ENCODE peak calls at places on chromosomes 6 and 20, in nine cellular contexts. One of them, this sample, is unnamed. For H3K4me1, the result is how much of the 10 kb centered on the place peaks cover.

GRCh38 chr20:9220874-9221547 is 152.1 kb downstream of the PLCB4 start:
- DNase-seq in right lobe of liver: no peak
- DNase-seq in prostate gland: no peak
- DNase-seq in upper lobe of right lung: no peak
- DNase-seq in cardiac muscle cell: peak
- DNase-seq in ovary: no peak
- DNase-seq in K562: no peak
- DNase-seq in A549: no peak
- DNase-seq in fibroblast of lung: peak
- DNase-seq in this sample: no peak

GRCh38 chr6:108697646-108698161 is 137.0 kb downstream of the FOXO3 start:
- DNase-seq in ovary: no peak
- DNase-seq in fibroblast of lung: no peak
- DNase-seq in upper lobe of right lung: no peak
- DNase-seq in prostate gland: no peak
- DNase-seq in A549: no peak
- DNase-seq in cardiac muscle cell: no peak
- DNase-seq in right lobe of liver: no peak
- DNase-seq in K562: no peak
- DNase-seq in this sample: no peak

GRCh38 chr6:28807682-28808280 is 116.0 kb downstream of the TRIM27 start:
- DNase-seq in upper lobe of right lung: no peak
- DNase-seq in A549: peak
- DNase-seq in K562: peak
- DNase-seq in prostate gland: no peak
- DNase-seq in right lobe of liver: no peak
- DNase-seq in fibroblast of lung: peak
- DNase-seq in cardiac muscle cell: no peak
- DNase-seq in ovary: no peak
- DNase-seq in this sample: peak

GRCh38 chr6:149484733-149485700 is at the start of gene ZC3H12D:
- DNase-seq in K562: no peak
- DNase-seq in prostate gland: no peak
- DNase-seq in ovary: no peak
- DNase-seq in A549: peak
- DNase-seq in upper lobe of right lung: peak
- DNase-seq in right lobe of liver: peak
- DNase-seq in cardiac muscle cell: no peak
- DNase-seq in fibroblast of lung: peak
- DNase-seq in this sample: peak

GRCh38 chr20:61281286-61281795 is 29.3 kb downstream of the CDH4 start:
- DNase-seq in K562: no peak
- DNase-seq in A549: no peak
- DNase-seq in ovary: no peak
- DNase-seq in fibroblast of lung: no peak
- DNase-seq in right lobe of liver: no peak
- DNase-seq in prostate gland: no peak
- DNase-seq in upper lobe of right lung: no peak
- DNase-seq in cardiac muscle cell: no peak
- DNase-seq in this sample: no peak

GRCh38 chr20:2822073-2822472 is 5.9 kb downstream of the TMEM239 start:
- DNase-seq in right lobe of liver: no peak
- DNase-seq in K562: peak
- DNase-seq in fibroblast of lung: peak
- DNase-seq in A549: no peak
- DNase-seq in cardiac muscle cell: no peak
- DNase-seq in ovary: peak
- DNase-seq in upper lobe of right lung: no peak
- DNase-seq in prostate gland: no peak
- DNase-seq in this sample: no peak

GRCh38 chr6:36912583-36912982 is 26.8 kb downstream of the C6orf89 start:
- DNase-seq in cardiac muscle cell: no peak
- DNase-seq in right lobe of liver: no peak
- DNase-seq in fibroblast of lung: peak
- DNase-seq in prostate gland: peak
- DNase-seq in upper lobe of right lung: no peak
- DNase-seq in K562: no peak
- DNase-seq in A549: no peak
- DNase-seq in ovary: no peak
- DNase-seq in this sample: peak

GRCh38 chr6:75213112-75213511 is 7.3 kb upstream of the COL12A1 start:
- DNase-seq in fibroblast of lung: peak
- DNase-seq in K562: no peak
- DNase-seq in ovary: no peak
- DNase-seq in A549: no peak
- DNase-seq in right lobe of liver: no peak
- DNase-seq in prostate gland: no peak
- DNase-seq in cardiac muscle cell: no peak
- DNase-seq in upper lobe of right lung: no peak
- DNase-seq in this sample: no peak

GRCh38 chr20:5608448-5609161 is 141.6 kb upstream of the SHLD1 start:
- DNase-seq in right lobe of liver: no peak
- DNase-seq in K562: no peak
- DNase-seq in fibroblast of lung: peak
- DNase-seq in upper lobe of right lung: no peak
- DNase-seq in ovary: no peak
- DNase-seq in prostate gland: no peak
- DNase-seq in A549: peak
- DNase-seq in cardiac muscle cell: no peak
- DNase-seq in this sample: no peak

GRCh38 chr6:168540713-168541291 is 99.8 kb downstream of the SMOC2 start:
- DNase-seq in prostate gland: no peak
- DNase-seq in fibroblast of lung: no peak
- DNase-seq in right lobe of liver: no peak
- DNase-seq in ovary: no peak
- DNase-seq in cardiac muscle cell: no peak
- DNase-seq in A549: no peak
- DNase-seq in upper lobe of right lung: no peak
- DNase-seq in K562: no peak
- DNase-seq in this sample: no peak

GRCh38 chr20:16246870-16247269 is 326.4 kb downstream of the KIF16B start:
- DNase-seq in K562: no peak
- DNase-seq in upper lobe of right lung: no peak
- DNase-seq in prostate gland: no peak
- DNase-seq in A549: no peak
- DNase-seq in right lobe of liver: no peak
- DNase-seq in ovary: no peak
- DNase-seq in fibroblast of lung: no peak
- DNase-seq in cardiac muscle cell: no peak
- DNase-seq in this sample: no peak

GRCh38 chr6:157244175-157244574 is 79.1 kb downstream of the TMEM242 start:
- DNase-seq in cardiac muscle cell: no peak
- DNase-seq in right lobe of liver: no peak
- DNase-seq in K562: no peak
- DNase-seq in ovary: no peak
- DNase-seq in A549: no peak
- DNase-seq in upper lobe of right lung: no peak
- DNase-seq in fibroblast of lung: peak
- DNase-seq in prostate gland: no peak
- DNase-seq in this sample: no peak

GRCh38 chr6:26175428-26176181 is 88.4 kb downstream of the HFE start:
- DNase-seq in prostate gland: no peak
- DNase-seq in ovary: no peak
- DNase-seq in upper lobe of right lung: no peak
- DNase-seq in fibroblast of lung: peak
- DNase-seq in cardiac muscle cell: peak
- DNase-seq in right lobe of liver: no peak
- DNase-seq in K562: peak
- DNase-seq in A549: peak
- DNase-seq in this sample: no peak

GRCh38 chr20:219290-220115 is 7.6 kb upstream of the DEFB129 start:
- DNase-seq in fibroblast of lung: peak
- DNase-seq in right lobe of liver: no peak
- DNase-seq in A549: peak
- DNase-seq in prostate gland: no peak
- DNase-seq in ovary: no peak
- DNase-seq in K562: no peak
- DNase-seq in cardiac muscle cell: peak
- DNase-seq in upper lobe of right lung: no peak
- DNase-seq in this sample: no peak

GRCh38 chr6:135243871-135244796 is 63.0 kb downstream of the MYB start:
- DNase-seq in prostate gland: no peak
- DNase-seq in K562: no peak
- DNase-seq in A549: no peak
- DNase-seq in cardiac muscle cell: no peak
- DNase-seq in ovary: no peak
- DNase-seq in right lobe of liver: no peak
- DNase-seq in fibroblast of lung: peak
- DNase-seq in upper lobe of right lung: no peak
- DNase-seq in this sample: peak

GRCh38 chr20:45951925-45952834 is 17.7 kb downstream of the PCIF1 start:
- DNase-seq in A549: no peak
- DNase-seq in upper lobe of right lung: no peak
- DNase-seq in ovary: no peak
- DNase-seq in cardiac muscle cell: no peak
- DNase-seq in K562: no peak
- DNase-seq in prostate gland: no peak
- DNase-seq in right lobe of liver: no peak
- DNase-seq in fibroblast of lung: no peak
- DNase-seq in this sample: no peak

GRCh38 chr20:16761305-16761829 is 13.2 kb downstream of the OTOR start:
- DNase-seq in A549: peak
- DNase-seq in prostate gland: peak
- DNase-seq in ovary: peak
- DNase-seq in right lobe of liver: no peak
- DNase-seq in upper lobe of right lung: no peak
- DNase-seq in cardiac muscle cell: peak
- DNase-seq in K562: peak
- DNase-seq in fibroblast of lung: peak
- DNase-seq in this sample: peak

GRCh38 chr6:143583542-143584330 is 72.2 kb upstream of the FUCA2 start:
- DNase-seq in A549: no peak
- DNase-seq in right lobe of liver: no peak
- DNase-seq in upper lobe of right lung: no peak
- DNase-seq in K562: no peak
- DNase-seq in fibroblast of lung: peak
- DNase-seq in prostate gland: no peak
- DNase-seq in ovary: no peak
- DNase-seq in cardiac muscle cell: no peak
- DNase-seq in this sample: no peak

GRCh38 chr6:143034689-143035334 is 25.9 kb upstream of the AIG1 start:
- DNase-seq in A549: no peak
- DNase-seq in K562: no peak
- DNase-seq in ovary: no peak
- DNase-seq in prostate gland: no peak
- DNase-seq in cardiac muscle cell: no peak
- DNase-seq in right lobe of liver: no peak
- DNase-seq in fibroblast of lung: no peak
- DNase-seq in upper lobe of right lung: peak
- DNase-seq in this sample: peak

DNA sequence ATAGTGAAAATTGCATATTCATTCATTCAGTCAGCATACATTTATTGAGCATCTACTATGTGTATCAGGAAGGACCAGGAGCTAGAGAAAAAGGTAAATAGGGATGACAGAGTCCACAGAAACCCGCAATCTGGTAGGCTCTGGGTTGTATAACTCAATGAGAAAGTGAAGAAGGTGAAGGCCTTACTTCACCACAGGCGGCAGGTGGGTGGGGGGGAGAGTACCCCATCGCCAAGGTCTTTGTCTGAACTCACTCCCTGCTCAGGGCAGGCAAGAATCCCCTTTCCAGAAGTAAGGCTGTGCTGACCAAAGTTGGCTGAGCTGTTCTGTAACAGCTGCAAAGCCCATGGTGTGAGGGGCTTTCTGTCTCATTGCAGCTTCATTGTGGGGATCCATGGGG is 81.3 kb downstream of the CDH26 start:
- DNase-seq in cardiac muscle cell: no peak
- DNase-seq in prostate gland: no peak
- DNase-seq in ovary: no peak
- DNase-seq in fibroblast of lung: no peak
- DNase-seq in upper lobe of right lung: no peak
- DNase-seq in A549: no peak
- DNase-seq in right lobe of liver: no peak
- DNase-seq in K562: no peak
- DNase-seq in this sample: no peak
- H3K4me1 ChIP-seq in cardiac muscle cell: under half
- H3K4me1 ChIP-seq in prostate gland: under half
- H3K4me1 ChIP-seq in ovary: under half
- H3K4me1 ChIP-seq in fibroblast of lung: under half
- H3K4me1 ChIP-seq in upper lobe of right lung: under half
- H3K4me1 ChIP-seq in A549: under half
- H3K4me1 ChIP-seq in right lobe of liver: under half
- H3K4me1 ChIP-seq in K562: under half
- H3K4me1 ChIP-seq in this sample: under half

GRCh38 chr6:38612386-38612965 is 27.3 kb downstream of the BTBD9 start:
- DNase-seq in fibroblast of lung: peak
- DNase-seq in cardiac muscle cell: no peak
- DNase-seq in prostate gland: no peak
- DNase-seq in ovary: no peak
- DNase-seq in K562: no peak
- DNase-seq in right lobe of liver: no peak
- DNase-seq in A549: peak
- DNase-seq in upper lobe of right lung: no peak
- DNase-seq in this sample: no peak
- TF ChIP-seq CTCF in fibroblast of lung: no peak
- TF ChIP-seq CTCF in cardiac muscle cell: no peak
- TF ChIP-seq CTCF in prostate gland: no peak
- TF ChIP-seq CTCF in ovary: no peak
- TF ChIP-seq CTCF in K562: no peak
- TF ChIP-seq CTCF in right lobe of liver: no peak
- TF ChIP-seq CTCF in A549: no peak
- TF ChIP-seq CTCF in upper lobe of right lung: no peak
- TF ChIP-seq CTCF in this sample: no peak

DNA sequence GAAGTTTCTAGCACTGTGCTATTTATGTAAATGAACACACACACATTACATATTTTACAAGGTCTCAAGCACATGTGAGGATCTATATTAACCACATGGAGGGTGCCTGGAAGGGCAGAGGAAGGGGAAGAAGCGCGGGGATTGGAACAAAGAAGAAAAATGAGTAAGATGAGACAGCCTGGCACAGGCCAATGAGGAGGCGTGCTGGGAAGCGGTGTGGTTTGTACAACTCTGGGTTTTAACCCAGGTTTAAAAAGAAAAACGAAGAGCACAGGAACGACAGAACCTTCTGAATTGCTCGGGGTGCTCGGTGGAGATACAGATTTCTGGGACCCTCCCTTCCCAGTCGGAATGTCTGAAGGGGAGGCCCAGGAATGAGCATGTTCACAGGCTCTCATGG is 5.6 kb downstream of the KCNG1 start:
- DNase-seq in A549: no peak
- DNase-seq in fibroblast of lung: no peak
- DNase-seq in upper lobe of right lung: no peak
- DNase-seq in prostate gland: no peak
- DNase-seq in ovary: no peak
- DNase-seq in right lobe of liver: no peak
- DNase-seq in K562: no peak
- DNase-seq in cardiac muscle cell: no peak
- DNase-seq in this sample: no peak
- H3K4me1 ChIP-seq in A549: under half
- H3K4me1 ChIP-seq in fibroblast of lung: under half
- H3K4me1 ChIP-seq in upper lobe of right lung: under half
- H3K4me1 ChIP-seq in prostate gland: under half
- H3K4me1 ChIP-seq in ovary: under half
- H3K4me1 ChIP-seq in right lobe of liver: under half
- H3K4me1 ChIP-seq in K562: under half
- H3K4me1 ChIP-seq in cardiac muscle cell: under half
- H3K4me1 ChIP-seq in this sample: under half

GRCh38 chr6:30740993-30741784 is 1.3 kb downstream of the FLOT1 start:
- DNase-seq in A549: no peak
- DNase-seq in ovary: no peak
- DNase-seq in K562: no peak
- DNase-seq in upper lobe of right lung: no peak
- DNase-seq in fibroblast of lung: no peak
- DNase-seq in prostate gland: no peak
- DNase-seq in cardiac muscle cell: no peak
- DNase-seq in right lobe of liver: no peak
- DNase-seq in this sample: no peak
- TF ChIP-seq CTCF in A549: no peak
- TF ChIP-seq CTCF in ovary: no peak
- TF ChIP-seq CTCF in K562: no peak
- TF ChIP-seq CTCF in upper lobe of right lung: no peak
- TF ChIP-seq CTCF in fibroblast of lung: no peak
- TF ChIP-seq CTCF in prostate gland: no peak
- TF ChIP-seq CTCF in cardiac muscle cell: no peak
- TF ChIP-seq CTCF in right lobe of liver: no peak
- TF ChIP-seq CTCF in this sample: no peak